ENCODE peak calls at places on chromosomes 4 and X, in seven cellular contexts. One of them, this sample, is unnamed.

GRCh38 chr4:143186634-143187033 is 1.9 kb downstream of the USP38 start:
- DNase-seq in AG09309: no peak
- DNase-seq in pancreas: no peak
- DNase-seq in PC-3: peak
- DNase-seq in astrocyte of the spinal cord: peak
- DNase-seq in GM12864: no peak
- DNase-seq in tibial nerve: no peak
- DNase-seq in this sample: no peak

GRCh38 chr4:20422398-20422797 is 170.7 kb downstream of the SLIT2 start:
- DNase-seq in AG09309: no peak
- DNase-seq in pancreas: peak
- DNase-seq in PC-3: peak
- DNase-seq in astrocyte of the spinal cord: peak
- DNase-seq in GM12864: peak
- DNase-seq in tibial nerve: no peak
- DNase-seq in this sample: no peak

GRCh38 chr4:8547912-8548730 is 32.1 kb upstream of the GPR78 start:
- DNase-seq in AG09309: no peak
- DNase-seq in pancreas: no peak
- DNase-seq in PC-3: peak
- DNase-seq in astrocyte of the spinal cord: no peak
- DNase-seq in GM12864: no peak
- DNase-seq in tibial nerve: no peak
- DNase-seq in this sample: no peak

GRCh38 chr4:110680217-110680616 is 57.3 kb upstream of the PITX2 start:
- DNase-seq in AG09309: no peak
- DNase-seq in pancreas: no peak
- DNase-seq in PC-3: no peak
- DNase-seq in astrocyte of the spinal cord: no peak
- DNase-seq in GM12864: no peak
- DNase-seq in tibial nerve: no peak
- DNase-seq in this sample: no peak

GRCh38 chrX:22135171-22135711 is 103.1 kb downstream of the PHEX start:
- DNase-seq in AG09309: no peak
- DNase-seq in pancreas: no peak
- DNase-seq in PC-3: peak
- DNase-seq in astrocyte of the spinal cord: peak
- DNase-seq in GM12864: no peak
- DNase-seq in tibial nerve: no peak
- DNase-seq in this sample: peak

GRCh38 chr4:177255359-177255758 is 54.3 kb upstream of the NEIL3 start:
- DNase-seq in AG09309: no peak
- DNase-seq in pancreas: no peak
- DNase-seq in PC-3: no peak
- DNase-seq in astrocyte of the spinal cord: no peak
- DNase-seq in GM12864: no peak
- DNase-seq in tibial nerve: no peak
- DNase-seq in this sample: no peak

GRCh38 chrX:101429934-101430333 is 21.9 kb downstream of the HNRNPH2 start:
- DNase-seq in AG09309: no peak
- DNase-seq in pancreas: no peak
- DNase-seq in PC-3: peak
- DNase-seq in astrocyte of the spinal cord: peak
- DNase-seq in GM12864: no peak
- DNase-seq in tibial nerve: no peak
- DNase-seq in this sample: no peak

GRCh38 chr4:168784786-168785461 is 225.1 kb downstream of the CBR4 start:
- DNase-seq in AG09309: no peak
- DNase-seq in pancreas: peak
- DNase-seq in PC-3: peak
- DNase-seq in astrocyte of the spinal cord: peak
- DNase-seq in GM12864: no peak
- DNase-seq in tibial nerve: no peak
- DNase-seq in this sample: no peak

GRCh38 chr4:68430337-68430736 is 16.9 kb upstream of the TMPRSS11E start:
- DNase-seq in AG09309: no peak
- DNase-seq in pancreas: no peak
- DNase-seq in PC-3: no peak
- DNase-seq in astrocyte of the spinal cord: no peak
- DNase-seq in GM12864: no peak
- DNase-seq in tibial nerve: no peak
- DNase-seq in this sample: no peak

GRCh38 chrX:79170632-79171031 is 26.1 kb downstream of the GPR174 start:
- DNase-seq in AG09309: no peak
- DNase-seq in pancreas: no peak
- DNase-seq in PC-3: no peak
- DNase-seq in astrocyte of the spinal cord: no peak
- DNase-seq in GM12864: no peak
- DNase-seq in tibial nerve: no peak
- DNase-seq in this sample: no peak

GRCh38 chrX:19089555-19090040 is 32.7 kb downstream of the ADGRG2 start:
- DNase-seq in AG09309: no peak
- DNase-seq in pancreas: no peak
- DNase-seq in PC-3: no peak
- DNase-seq in astrocyte of the spinal cord: no peak
- DNase-seq in GM12864: no peak
- DNase-seq in tibial nerve: no peak
- DNase-seq in this sample: no peak

GRCh38 chr4:35939746-35940145 is 304.6 kb downstream of the ARAP2 start:
- DNase-seq in AG09309: no peak
- DNase-seq in pancreas: no peak
- DNase-seq in PC-3: peak
- DNase-seq in astrocyte of the spinal cord: no peak
- DNase-seq in GM12864: no peak
- DNase-seq in tibial nerve: no peak
- DNase-seq in this sample: no peak

GRCh38 chr4:127660486-127660885 is 27.7 kb downstream of the INTU start:
- DNase-seq in AG09309: no peak
- DNase-seq in pancreas: no peak
- DNase-seq in PC-3: no peak
- DNase-seq in astrocyte of the spinal cord: no peak
- DNase-seq in GM12864: no peak
- DNase-seq in tibial nerve: no peak
- DNase-seq in this sample: no peak

GRCh38 chrX:115582871-115583729 is 22.1 kb downstream of the PLS3 start:
- DNase-seq in AG09309: no peak
- DNase-seq in pancreas: no peak
- DNase-seq in PC-3: peak
- DNase-seq in astrocyte of the spinal cord: no peak
- DNase-seq in GM12864: no peak
- DNase-seq in tibial nerve: no peak
- DNase-seq in this sample: no peak

GRCh38 chrX:6448003-6448402 is 86.9 kb downstream of the VCX3A start:
- DNase-seq in AG09309: no peak
- DNase-seq in pancreas: peak
- DNase-seq in PC-3: no peak
- DNase-seq in astrocyte of the spinal cord: peak
- DNase-seq in GM12864: no peak
- DNase-seq in tibial nerve: no peak
- DNase-seq in this sample: no peak

GRCh38 chr4:18390655-18391369 is 369.3 kb upstream of the LCORL start:
- DNase-seq in AG09309: no peak
- DNase-seq in pancreas: no peak
- DNase-seq in PC-3: no peak
- DNase-seq in astrocyte of the spinal cord: peak
- DNase-seq in GM12864: no peak
- DNase-seq in tibial nerve: no peak
- DNase-seq in this sample: no peak

GRCh38 chrX:71659342-71659741 is 8.0 kb upstream of the LOC101059915 start:
- DNase-seq in AG09309: no peak
- DNase-seq in pancreas: no peak
- DNase-seq in PC-3: no peak
- DNase-seq in astrocyte of the spinal cord: no peak
- DNase-seq in GM12864: no peak
- DNase-seq in tibial nerve: no peak
- DNase-seq in this sample: no peak

GRCh38 chr4:165612936-165613335 is 234.1 kb downstream of the CPE start:
- DNase-seq in AG09309: no peak
- DNase-seq in pancreas: no peak
- DNase-seq in PC-3: no peak
- DNase-seq in astrocyte of the spinal cord: no peak
- DNase-seq in GM12864: no peak
- DNase-seq in tibial nerve: no peak
- DNase-seq in this sample: no peak

GRCh38 chr4:188403272-188403671 is 264.0 kb downstream of the TRIML1 start:
- DNase-seq in AG09309: no peak
- DNase-seq in pancreas: no peak
- DNase-seq in PC-3: no peak
- DNase-seq in astrocyte of the spinal cord: no peak
- DNase-seq in GM12864: no peak
- DNase-seq in tibial nerve: no peak
- DNase-seq in this sample: no peak

GRCh38 chr4:173318648-173319211 is 15.4 kb downstream of the HMGB2 start:
- DNase-seq in AG09309: no peak
- DNase-seq in pancreas: no peak
- DNase-seq in PC-3: peak
- DNase-seq in astrocyte of the spinal cord: peak
- DNase-seq in GM12864: no peak
- DNase-seq in tibial nerve: no peak
- DNase-seq in this sample: no peak
- TF ChIP-seq CTCF in AG09309: peak
- TF ChIP-seq CTCF in pancreas: peak
- TF ChIP-seq CTCF in PC-3: peak
- TF ChIP-seq CTCF in astrocyte of the spinal cord: peak
- TF ChIP-seq CTCF in GM12864: no peak
- TF ChIP-seq CTCF in tibial nerve: peak
- TF ChIP-seq CTCF in this sample: no peak

GRCh38 chr4:23212558-23212957 is 519.8 kb downstream of the GBA3 start:
- DNase-seq in AG09309: no peak
- DNase-seq in pancreas: no peak
- DNase-seq in PC-3: no peak
- DNase-seq in astrocyte of the spinal cord: peak
- DNase-seq in GM12864: no peak
- DNase-seq in tibial nerve: no peak
- DNase-seq in this sample: no peak
- H3K4me3 ChIP-seq in AG09309: no peak
- H3K4me3 ChIP-seq in pancreas: no peak
- H3K4me3 ChIP-seq in PC-3: no peak
- H3K4me3 ChIP-seq in astrocyte of the spinal cord: no peak
- H3K4me3 ChIP-seq in GM12864: no peak
- H3K4me3 ChIP-seq in tibial nerve: no peak
- H3K4me3 ChIP-seq in this sample: no peak

DNA sequence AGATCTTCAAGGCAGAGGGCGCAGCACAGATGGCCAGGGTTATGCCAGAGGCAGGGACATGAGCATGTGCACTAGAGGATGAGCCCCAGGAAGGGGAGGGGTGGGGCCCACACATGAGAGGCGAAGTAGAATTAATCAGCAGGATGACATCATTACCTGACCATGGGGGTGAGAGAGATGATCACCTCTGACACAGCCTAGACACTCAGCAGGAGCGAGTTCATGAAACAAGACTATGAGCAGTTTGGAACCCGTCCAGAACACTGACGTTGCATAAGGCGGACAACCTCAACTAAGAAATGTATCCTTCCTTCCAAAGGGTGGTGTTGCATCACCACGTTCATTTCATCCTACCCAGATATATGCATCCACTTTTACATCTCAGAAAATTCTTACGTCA is 446.7 kb upstream of the TENM3 start:
- DNase-seq in AG09309: no peak
- DNase-seq in pancreas: no peak
- DNase-seq in PC-3: no peak
- DNase-seq in astrocyte of the spinal cord: peak
- DNase-seq in GM12864: no peak
- DNase-seq in tibial nerve: no peak
- DNase-seq in this sample: no peak
- TF ChIP-seq CTCF in AG09309: no peak
- TF ChIP-seq CTCF in pancreas: no peak
- TF ChIP-seq CTCF in PC-3: no peak
- TF ChIP-seq CTCF in astrocyte of the spinal cord: no peak
- TF ChIP-seq CTCF in GM12864: no peak
- TF ChIP-seq CTCF in tibial nerve: no peak
- TF ChIP-seq CTCF in this sample: no peak

GRCh38 chr4:158211288-158211687 is 1.0 kb downstream of the TMEM144 start:
- DNase-seq in AG09309: no peak
- DNase-seq in pancreas: no peak
- DNase-seq in PC-3: no peak
- DNase-seq in astrocyte of the spinal cord: no peak
- DNase-seq in GM12864: no peak
- DNase-seq in tibial nerve: no peak
- DNase-seq in this sample: no peak

GRCh38 chr4:158208931-158209640 is 1.2 kb upstream of the TMEM144 start:
- DNase-seq in AG09309: no peak
- DNase-seq in pancreas: no peak
- DNase-seq in PC-3: no peak
- DNase-seq in astrocyte of the spinal cord: no peak
- DNase-seq in GM12864: no peak
- DNase-seq in tibial nerve: no peak
- DNase-seq in this sample: no peak

GRCh38 chr4:158209825-158210807 is at the start of gene TMEM144:
- DNase-seq in AG09309: peak
- DNase-seq in pancreas: peak
- DNase-seq in PC-3: peak
- DNase-seq in astrocyte of the spinal cord: peak
- DNase-seq in GM12864: no peak
- DNase-seq in tibial nerve: peak
- DNase-seq in this sample: peak
- H3K4me3 ChIP-seq in AG09309: peak
- H3K4me3 ChIP-seq in pancreas: peak
- H3K4me3 ChIP-seq in PC-3: peak
- H3K4me3 ChIP-seq in astrocyte of the spinal cord: peak
- H3K4me3 ChIP-seq in GM12864: peak
- H3K4me3 ChIP-seq in tibial nerve: peak
- H3K4me3 ChIP-seq in this sample: peak

GRCh38 chr4:184475096-184475461 is 729 bp upstream of the IRF2 start:
- DNase-seq in AG09309: no peak
- DNase-seq in pancreas: peak
- DNase-seq in PC-3: peak
- DNase-seq in astrocyte of the spinal cord: no peak
- DNase-seq in GM12864: no peak
- DNase-seq in tibial nerve: peak
- DNase-seq in this sample: no peak
- TF ChIP-seq CTCF in AG09309: no peak
- TF ChIP-seq CTCF in pancreas: no peak
- TF ChIP-seq CTCF in PC-3: no peak
- TF ChIP-seq CTCF in astrocyte of the spinal cord: no peak
- TF ChIP-seq CTCF in GM12864: no peak
- TF ChIP-seq CTCF in tibial nerve: no peak
- TF ChIP-seq CTCF in this sample: no peak

GRCh38 chr4:104966349-104967033 is 180.2 kb upstream of the TET2 start:
- DNase-seq in AG09309: no peak
- DNase-seq in pancreas: no peak
- DNase-seq in PC-3: peak
- DNase-seq in astrocyte of the spinal cord: no peak
- DNase-seq in GM12864: peak
- DNase-seq in tibial nerve: peak
- DNase-seq in this sample: no peak
- H3K4me3 ChIP-seq in AG09309: no peak
- H3K4me3 ChIP-seq in pancreas: no peak
- H3K4me3 ChIP-seq in PC-3: peak
- H3K4me3 ChIP-seq in astrocyte of the spinal cord: no peak
- H3K4me3 ChIP-seq in GM12864: peak
- H3K4me3 ChIP-seq in tibial nerve: no peak
- H3K4me3 ChIP-seq in this sample: no peak

DNA sequence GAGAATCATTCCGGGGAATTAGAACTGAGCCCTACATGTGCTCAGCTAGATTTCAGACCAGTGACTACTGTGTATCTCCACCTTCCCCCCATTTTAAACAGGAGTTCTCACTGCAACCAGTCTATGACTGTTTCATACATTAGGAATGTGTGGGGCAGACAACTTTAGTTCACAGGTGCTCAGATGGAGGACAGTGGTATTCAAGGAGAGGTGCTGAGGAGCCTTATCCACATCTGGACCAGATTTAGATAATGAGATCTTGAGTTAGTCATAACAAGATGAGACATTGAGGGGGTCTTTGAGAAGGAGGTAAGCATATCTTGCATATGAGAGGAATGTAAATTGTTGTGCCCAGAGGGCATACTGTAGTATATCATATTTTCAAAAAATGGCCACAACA is 32.8 kb upstream of the RELL1 start:
- DNase-seq in AG09309: no peak
- DNase-seq in pancreas: no peak
- DNase-seq in PC-3: peak
- DNase-seq in astrocyte of the spinal cord: no peak
- DNase-seq in GM12864: no peak
- DNase-seq in tibial nerve: no peak
- DNase-seq in this sample: no peak
- TF ChIP-seq CTCF in AG09309: no peak
- TF ChIP-seq CTCF in pancreas: no peak
- TF ChIP-seq CTCF in PC-3: no peak
- TF ChIP-seq CTCF in astrocyte of the spinal cord: no peak
- TF ChIP-seq CTCF in GM12864: no peak
- TF ChIP-seq CTCF in tibial nerve: no peak
- TF ChIP-seq CTCF in this sample: no peak

This sample was measured in HFF-Myc.